ENCODE peak calls at places on chromosomes 11 and 22, in five cellular contexts. Z is tibial nerve, C is testis, Y is ovary, W is right lobe of liver. S is an unnamed sample.

GRCh38 chr11:85941380-85941973 is 86.3 kb downstream of the CCDC83 start:
- DNase-seq in Z (peak), C (peak), Y (peak), W (peak), S (peak)

GRCh38 chr22:43592470-43592869 is 180.7 kb downstream of the MPPED1 start:
- DNase-seq in Z (no peak), C (peak), Y (no peak), W (no peak), S (no peak)

GRCh38 chr22:39996732-39997131 is 2.0 kb downstream of the FAM83F start:
- DNase-seq in Z (no peak), C (no peak), Y (no peak), W (no peak), S (no peak)

GRCh38 chr11:10564692-10565318 is 3.7 kb downstream of the LYVE1 start:
- DNase-seq in Z (no peak), C (peak), Y (no peak), W (no peak), S (no peak)

GRCh38 chr11:71914617-71915189 is 13.7 kb downstream of the XNDC1N start:
- DNase-seq in Z (no peak), C (no peak), Y (no peak), W (no peak), S (no peak)

GRCh38 chr22:47218671-47219070 is 456.2 kb downstream of the TBC1D22A start:
- DNase-seq in Z (no peak), C (no peak), Y (no peak), W (no peak), S (no peak)

GRCh38 chr11:16899708-16900107 is 114.5 kb downstream of the PLEKHA7 start:
- DNase-seq in Z (no peak), C (no peak), Y (no peak), W (no peak), S (no peak)

GRCh38 chr11:86459682-86460460 is 85.2 kb downstream of the CCDC81 start:
- DNase-seq in Z (no peak), C (peak), Y (peak), W (no peak), S (no peak)

GRCh38 chr11:63829823-63830489 is 9.0 kb upstream of the MARK2 start:
- DNase-seq in Z (no peak), C (no peak), Y (no peak), W (no peak), S (no peak)

GRCh38 chr22:27867114-27867957 is 51.7 kb downstream of the PITPNB start:
- DNase-seq in Z (no peak), C (no peak), Y (no peak), W (no peak), S (no peak)

GRCh38 chr11:4385978-4386740 is 7.3 kb downstream of the TRIM21 start:
- DNase-seq in Z (no peak), C (no peak), Y (no peak), W (no peak), S (no peak)

GRCh38 chr11:19251577-19251976 is 10.8 kb upstream of the E2F8 start:
- DNase-seq in Z (no peak), C (no peak), Y (no peak), W (no peak), S (no peak)

GRCh38 chr11:75554258-75555022 is 7.6 kb upstream of the SERPINH1 start:
- DNase-seq in Z (peak), C (peak), Y (peak), W (peak), S (peak)

GRCh38 chr11:123195182-123196059 is at the start of gene CLMP:
- DNase-seq in Z (peak), C (peak), Y (peak), W (no peak), S (peak)

GRCh38 chr22:43163241-43163795 is 12.0 kb downstream of the TSPO start:
- DNase-seq in Z (no peak), C (no peak), Y (no peak), W (no peak), S (no peak)

GRCh38 chr11:24226606-24227005 is 270.2 kb upstream of the LUZP2 start:
- DNase-seq in Z (no peak), C (no peak), Y (no peak), W (no peak), S (no peak)

GRCh38 chr11:58222730-58223129 is 6.0 kb downstream of the OR10Q1 start:
- DNase-seq in Z (no peak), C (no peak), Y (no peak), W (no peak), S (no peak)

GRCh38 chr11:106177311-106177710 is 99.8 kb downstream of the AASDHPPT start:
- DNase-seq in Z (no peak), C (no peak), Y (no peak), W (no peak), S (no peak)

GRCh38 chr11:119337581-119338317 is 2.9 kb downstream of the C1QTNF5 start:
- DNase-seq in Z (no peak), C (no peak), Y (no peak), W (peak), S (peak)

GRCh38 chr11:124865902-124866851 is 945 bp downstream of the ROBO3 start:
- DNase-seq in Z (no peak), C (peak), Y (no peak), W (peak), S (no peak)

GRCh38 chr11:16902182-16902581 is 112.0 kb downstream of the PLEKHA7 start:
- DNase-seq in Z (no peak), C (no peak), Y (no peak), W (no peak), S (no peak)

GRCh38 chr22:22800716-22801115 is 86.9 kb upstream of the IGLL5 start:
- DNase-seq in Z (no peak), C (no peak), Y (no peak), W (no peak), S (no peak)

GRCh38 chr11:46526489-46527215 is 67.2 kb downstream of the AMBRA1 start:
- DNase-seq in Z (no peak), C (no peak), Y (no peak), W (no peak), S (no peak)

GRCh38 chr11:6705905-6706535 is 22.9 kb upstream of the MRPL17 start:
- DNase-seq in Z (peak), C (peak), Y (peak), W (no peak), S (no peak)

GRCh38 chr11:75793966-75794365 is 21.0 kb upstream of the UVRAG start:
- DNase-seq in Z (no peak), C (no peak), Y (no peak), W (no peak), S (no peak)

GRCh38 chr11:12602421-12602820 is 71.8 kb upstream of the TEAD1 start:
- DNase-seq in Z (no peak), C (no peak), Y (no peak), W (no peak), S (no peak)

GRCh38 chr11:83625336-83625735 is 339.2 kb upstream of the CCDC90B start:
- DNase-seq in Z (no peak), C (no peak), Y (no peak), W (no peak), S (no peak)

GRCh38 chr11:113339909-113340569 is 25.7 kb downstream of the TTC12 start:
- DNase-seq in Z (no peak), C (no peak), Y (no peak), W (no peak), S (no peak)

GRCh38 chr11:64131657-64132387 is 34.1 kb downstream of the MACROD1 start:
- DNase-seq in Z (no peak), C (no peak), Y (no peak), W (no peak), S (no peak)

GRCh38 chr11:60857378-60858232 is 1.9 kb upstream of the PTGDR2 start:
- DNase-seq in Z (no peak), C (no peak), Y (no peak), W (no peak), S (no peak)

GRCh38 chr11:70675697-70676374 is 277.5 kb downstream of the CTTN start:
- DNase-seq in Z (no peak), C (no peak), Y (no peak), W (no peak), S (no peak)

GRCh38 chr22:50568626-50569025 is 5.9 kb upstream of the SYCE3 start:
- DNase-seq in Z (no peak), C (no peak), Y (no peak), W (peak), S (no peak)

GRCh38 chr11:7583248-7583647 is 69.4 kb downstream of the PPFIBP2 start:
- DNase-seq in Z (no peak), C (no peak), Y (no peak), W (no peak), S (no peak)

GRCh38 chr11:86228269-86228966 is 16.1 kb upstream of the EED start:
- DNase-seq in Z (no peak), C (no peak), Y (no peak), W (no peak), S (no peak)

GRCh38 chr11:85590848-85591483 is 36.2 kb downstream of the DLG2 start:
- DNase-seq in Z (no peak), C (no peak), Y (no peak), W (no peak), S (no peak)

GRCh38 chr11:75907926-75908527 is 93.0 kb downstream of the UVRAG start:
- DNase-seq in Z (no peak), C (no peak), Y (no peak), W (no peak), S (no peak)

GRCh38 chr11:127003260-127003981 is 2.9 kb upstream of the KIRREL3 start:
- DNase-seq in Z (no peak), C (peak), Y (no peak), W (peak), S (no peak)

GRCh38 chr11:30147293-30147692 is 83.5 kb upstream of the FSHB start:
- DNase-seq in Z (no peak), C (no peak), Y (no peak), W (no peak), S (no peak)

GRCh38 chr22:49946612-49947295 is 13.8 kb upstream of the PIM3 start:
- DNase-seq in Z (no peak), C (no peak), Y (no peak), W (no peak), S (no peak)

GRCh38 chr22:19287889-19288288 is 3.6 kb downstream of the CLTCL1 start:
- DNase-seq in Z (no peak), C (no peak), Y (no peak), W (no peak), S (peak)
- H3K4me3 ChIP-seq in Z (no peak), C (no peak), Y (no peak), W (no peak), S (peak)

GRCh38 chr22:19499236-19499879 is 19.6 kb downstream of the CDC45 start:
- DNase-seq in Z (no peak), C (no peak), Y (no peak), W (no peak), S (no peak)
- TF ChIP-seq POLR2A in Z (no peak), C (no peak), Y (no peak), W (no peak), S (no peak)

GRCh38 chr11:94549166-94549565 is 5.4 kb downstream of the FUT4 start:
- DNase-seq in Z (no peak), C (no peak), Y (no peak), W (no peak), S (no peak)
- H3K27ac ChIP-seq in Z (no peak), C (no peak), Y (no peak), W (no peak), S (no peak)

GRCh38 chr11:90851196-90851595 is 628.3 kb upstream of the CHORDC1 start:
- DNase-seq in Z (no peak), C (no peak), Y (no peak), W (no peak), S (no peak)
- H3K4me3 ChIP-seq in Z (no peak), C (no peak), Y (no peak), W (no peak), S (no peak)

S was measured in gastrocnemius medialis.